ENCODE peak calls at places on chromosome 7, in eight cellular contexts. S is transverse colon, P is HCT116, L is testis, T is stomach, V is esophagus squamous epithelium, W is K562, U is ovary. C is an unnamed sample.

GRCh38 chr7:135147899-135148721 is at the start of gene TMEM140:
- DNase-seq in S (peak), P (no peak), U (peak), W (no peak), V (no peak), L (peak), T (peak), C (no peak)

GRCh38 chr7:40726559-40726958 is 591.8 kb downstream of the SUGCT start:
- DNase-seq in L (no peak), P (no peak), T (no peak), W (no peak), U (no peak), S (no peak), V (no peak), C (no peak)

GRCh38 chr7:52017802-52018679 is 701.4 kb upstream of the COBL start:
- DNase-seq in U (no peak), T (peak), W (peak), L (peak), S (peak), P (no peak), V (no peak), C (no peak)

GRCh38 chr7:73960548-73960947 is 67.4 kb upstream of the ELN start:
- DNase-seq in L (no peak), V (no peak), S (peak), T (peak), U (no peak), W (no peak), P (no peak), C (no peak)

GRCh38 chr7:113285411-113285810 is 167.1 kb upstream of the SMIM30 start:
- DNase-seq in S (no peak), T (no peak), V (no peak), W (no peak), L (no peak), P (no peak), U (no peak), C (no peak)

GRCh38 chr7:23474829-23475578 is 4.7 kb upstream of the IGF2BP3 start:
- DNase-seq in L (no peak), W (no peak), U (no peak), V (no peak), P (no peak), S (no peak), T (no peak), C (no peak)

GRCh38 chr7:147197006-147197405 is 1080.4 kb downstream of the CNTNAP2 start:
- DNase-seq in P (no peak), V (no peak), W (no peak), L (peak), T (no peak), U (no peak), S (no peak), C (no peak)

GRCh38 chr7:138287549-138287948 is 172.5 kb upstream of the TRIM24 start:
- DNase-seq in U (no peak), W (no peak), L (no peak), V (no peak), T (no peak), P (no peak), S (no peak), C (no peak)

GRCh38 chr7:84422790-84423189 is 228.2 kb upstream of the SEMA3A start:
- DNase-seq in U (no peak), T (no peak), L (no peak), P (no peak), V (no peak), S (no peak), W (no peak), C (no peak)

GRCh38 chr7:18013936-18014335 is 13.7 kb downstream of the PRPS1L1 start:
- DNase-seq in U (no peak), L (no peak), S (no peak), V (no peak), P (no peak), T (no peak), W (no peak), C (no peak)
- TF ChIP-seq POLR2A in U (no peak), L (no peak), S (no peak), V (no peak), P (no peak), T (no peak), W (no peak), C (no peak)

GRCh38 chr7:38311329-38311937 is 38.0 kb upstream of the TARP start:
- DNase-seq in T (no peak), S (peak), P (no peak), U (no peak), L (peak), W (peak), V (no peak), C (no peak)
- TF ChIP-seq POLR2A in T (no peak), S (no peak), P (no peak), U (no peak), L (no peak), W (peak), V (no peak), C (no peak)

GRCh38 chr7:129832282-129832681 is 120.5 kb downstream of the UBE2H start:
- DNase-seq in V (no peak), S (no peak), L (no peak), U (no peak), T (no peak), W (no peak), P (no peak), C (no peak)
- TF ChIP-seq POLR2A in V (no peak), S (no peak), L (no peak), U (no peak), T (no peak), W (no peak), P (no peak), C (no peak)

GRCh38 chr7:50792342-50793114 is 9.8 kb upstream of the GRB10 start:
- DNase-seq in T (no peak), P (no peak), W (peak), L (peak), S (peak), V (no peak), U (peak), C (no peak)
- TF ChIP-seq POLR2A in T (no peak), P (no peak), W (peak), L (no peak), S (no peak), V (no peak), U (no peak), C (no peak)

C was measured in breast epithelium.